ENCODE peak calls at places on chromosomes 13 and 19, in nine cellular contexts. One of them, this sample, is unnamed.

GRCh38 chr19:50896591-50897190 is 14.5 kb downstream of the KLK4 start:
- DNase-seq in mammary epithelial cell: peak
- DNase-seq in H9: no peak
- DNase-seq in upper lobe of right lung: no peak
- DNase-seq in kidney: no peak
- DNase-seq in A549: no peak
- DNase-seq in A673: no peak
- DNase-seq in aorta: no peak
- DNase-seq in body of pancreas: peak
- DNase-seq in this sample: no peak

GRCh38 chr13:23889598-23890224 is 511 bp upstream of the MIPEP start:
- DNase-seq in mammary epithelial cell: no peak
- DNase-seq in H9: no peak
- DNase-seq in upper lobe of right lung: no peak
- DNase-seq in kidney: no peak
- DNase-seq in A549: no peak
- DNase-seq in A673: peak
- DNase-seq in aorta: no peak
- DNase-seq in body of pancreas: no peak
- DNase-seq in this sample: no peak

GRCh38 chr19:13611596-13611995 is 105.3 kb upstream of the CACNA1A start:
- DNase-seq in mammary epithelial cell: no peak
- DNase-seq in H9: no peak
- DNase-seq in upper lobe of right lung: no peak
- DNase-seq in kidney: no peak
- DNase-seq in A549: no peak
- DNase-seq in A673: no peak
- DNase-seq in aorta: no peak
- DNase-seq in body of pancreas: no peak
- DNase-seq in this sample: no peak

GRCh38 chr19:36106441-36106840 is 4.5 kb upstream of the OVOL3 start:
- DNase-seq in mammary epithelial cell: no peak
- DNase-seq in H9: no peak
- DNase-seq in upper lobe of right lung: no peak
- DNase-seq in kidney: no peak
- DNase-seq in A549: no peak
- DNase-seq in A673: no peak
- DNase-seq in aorta: no peak
- DNase-seq in body of pancreas: no peak
- DNase-seq in this sample: no peak

GRCh38 chr19:55353803-55354697 is 469 bp downstream of the COX6B2 start:
- DNase-seq in mammary epithelial cell: peak
- DNase-seq in H9: peak
- DNase-seq in upper lobe of right lung: peak
- DNase-seq in kidney: peak
- DNase-seq in A549: peak
- DNase-seq in A673: peak
- DNase-seq in aorta: peak
- DNase-seq in body of pancreas: peak
- DNase-seq in this sample: no peak

GRCh38 chr13:33676700-33677048 is 141.3 kb upstream of the RFC3 start:
- DNase-seq in mammary epithelial cell: peak
- DNase-seq in H9: no peak
- DNase-seq in upper lobe of right lung: no peak
- DNase-seq in kidney: no peak
- DNase-seq in A549: peak
- DNase-seq in A673: peak
- DNase-seq in aorta: no peak
- DNase-seq in body of pancreas: peak
- DNase-seq in this sample: peak

GRCh38 chr13:99686157-99686572 is 184.9 kb downstream of the TM9SF2 start:
- DNase-seq in mammary epithelial cell: no peak
- DNase-seq in H9: peak
- DNase-seq in upper lobe of right lung: no peak
- DNase-seq in kidney: no peak
- DNase-seq in A549: no peak
- DNase-seq in A673: peak
- DNase-seq in aorta: no peak
- DNase-seq in body of pancreas: peak
- DNase-seq in this sample: no peak

GRCh38 chr19:17286742-17287141 is 5.0 kb downstream of the ANKLE1 start:
- DNase-seq in mammary epithelial cell: no peak
- DNase-seq in H9: no peak
- DNase-seq in upper lobe of right lung: no peak
- DNase-seq in kidney: no peak
- DNase-seq in A549: no peak
- DNase-seq in A673: no peak
- DNase-seq in aorta: no peak
- DNase-seq in body of pancreas: no peak
- DNase-seq in this sample: no peak

GRCh38 chr13:27712421-27712820 is 79.9 kb upstream of the GSX1 start:
- DNase-seq in mammary epithelial cell: no peak
- DNase-seq in H9: no peak
- DNase-seq in upper lobe of right lung: no peak
- DNase-seq in kidney: no peak
- DNase-seq in A549: no peak
- DNase-seq in A673: peak
- DNase-seq in aorta: no peak
- DNase-seq in body of pancreas: peak
- DNase-seq in this sample: no peak

GRCh38 chr13:28492527-28493367 is 2.2 kb downstream of the FLT1 start:
- DNase-seq in mammary epithelial cell: no peak
- DNase-seq in H9: no peak
- DNase-seq in upper lobe of right lung: no peak
- DNase-seq in kidney: no peak
- DNase-seq in A549: no peak
- DNase-seq in A673: no peak
- DNase-seq in aorta: no peak
- DNase-seq in body of pancreas: no peak
- DNase-seq in this sample: no peak

GRCh38 chr19:5338661-5339469 is 1.7 kb downstream of the PTPRS start:
- DNase-seq in mammary epithelial cell: no peak
- DNase-seq in H9: peak
- DNase-seq in upper lobe of right lung: no peak
- DNase-seq in kidney: no peak
- DNase-seq in A549: no peak
- DNase-seq in A673: peak
- DNase-seq in aorta: no peak
- DNase-seq in body of pancreas: peak
- DNase-seq in this sample: peak

GRCh38 chr19:16702123-16702522 is 17.5 kb upstream of the NWD1 start:
- DNase-seq in mammary epithelial cell: peak
- DNase-seq in H9: no peak
- DNase-seq in upper lobe of right lung: no peak
- DNase-seq in kidney: no peak
- DNase-seq in A549: no peak
- DNase-seq in A673: peak
- DNase-seq in aorta: no peak
- DNase-seq in body of pancreas: no peak
- DNase-seq in this sample: no peak

GRCh38 chr13:111401151-111401550 is 80.7 kb downstream of the TEX29 start:
- DNase-seq in mammary epithelial cell: no peak
- DNase-seq in H9: no peak
- DNase-seq in upper lobe of right lung: peak
- DNase-seq in kidney: no peak
- DNase-seq in A549: no peak
- DNase-seq in A673: no peak
- DNase-seq in aorta: peak
- DNase-seq in body of pancreas: no peak
- DNase-seq in this sample: no peak

GRCh38 chr13:78593652-78594494 is 9.5 kb downstream of the POU4F1 start:
- DNase-seq in mammary epithelial cell: no peak
- DNase-seq in H9: peak
- DNase-seq in upper lobe of right lung: no peak
- DNase-seq in kidney: no peak
- DNase-seq in A549: no peak
- DNase-seq in A673: peak
- DNase-seq in aorta: no peak
- DNase-seq in body of pancreas: no peak
- DNase-seq in this sample: no peak

GRCh38 chr19:16628984-16629691 is 1.1 kb upstream of the MED26 start:
- DNase-seq in mammary epithelial cell: peak
- DNase-seq in H9: no peak
- DNase-seq in upper lobe of right lung: no peak
- DNase-seq in kidney: no peak
- DNase-seq in A549: no peak
- DNase-seq in A673: peak
- DNase-seq in aorta: no peak
- DNase-seq in body of pancreas: peak
- DNase-seq in this sample: no peak

GRCh38 chr13:36275190-36276002 is 22.2 kb downstream of the CCDC169 start:
- DNase-seq in mammary epithelial cell: no peak
- DNase-seq in H9: no peak
- DNase-seq in upper lobe of right lung: no peak
- DNase-seq in kidney: no peak
- DNase-seq in A549: peak
- DNase-seq in A673: peak
- DNase-seq in aorta: no peak
- DNase-seq in body of pancreas: peak
- DNase-seq in this sample: no peak

GRCh38 chr19:16273005-16273404 is 51.6 kb upstream of the KLF2 start:
- DNase-seq in mammary epithelial cell: no peak
- DNase-seq in H9: no peak
- DNase-seq in upper lobe of right lung: no peak
- DNase-seq in kidney: peak
- DNase-seq in A549: no peak
- DNase-seq in A673: no peak
- DNase-seq in aorta: peak
- DNase-seq in body of pancreas: peak
- DNase-seq in this sample: no peak

GRCh38 chr19:41570639-41571112 is 5.3 kb upstream of the CEACAM21 start:
- DNase-seq in mammary epithelial cell: peak
- DNase-seq in H9: peak
- DNase-seq in upper lobe of right lung: peak
- DNase-seq in kidney: peak
- DNase-seq in A549: peak
- DNase-seq in A673: peak
- DNase-seq in aorta: peak
- DNase-seq in body of pancreas: peak
- DNase-seq in this sample: peak

GRCh38 chr19:38193445-38193844 is 30.6 kb downstream of the DPF1 start:
- DNase-seq in mammary epithelial cell: no peak
- DNase-seq in H9: no peak
- DNase-seq in upper lobe of right lung: no peak
- DNase-seq in kidney: no peak
- DNase-seq in A549: no peak
- DNase-seq in A673: no peak
- DNase-seq in aorta: no peak
- DNase-seq in body of pancreas: no peak
- DNase-seq in this sample: no peak

GRCh38 chr13:33487575-33488243 is 202.2 kb upstream of the STARD13 start:
- DNase-seq in mammary epithelial cell: peak
- DNase-seq in H9: peak
- DNase-seq in upper lobe of right lung: no peak
- DNase-seq in kidney: no peak
- DNase-seq in A549: no peak
- DNase-seq in A673: peak
- DNase-seq in aorta: no peak
- DNase-seq in body of pancreas: no peak
- DNase-seq in this sample: no peak

GRCh38 chr19:35777411-35777841 is 2.1 kb downstream of the ARHGAP33 start:
- DNase-seq in mammary epithelial cell: no peak
- DNase-seq in H9: peak
- DNase-seq in upper lobe of right lung: no peak
- DNase-seq in kidney: no peak
- DNase-seq in A549: no peak
- DNase-seq in A673: no peak
- DNase-seq in aorta: peak
- DNase-seq in body of pancreas: no peak
- DNase-seq in this sample: peak

GRCh38 chr13:71290963-71291937 is 575.8 kb downstream of the DACH1 start:
- DNase-seq in mammary epithelial cell: peak
- DNase-seq in H9: no peak
- DNase-seq in upper lobe of right lung: no peak
- DNase-seq in kidney: no peak
- DNase-seq in A549: no peak
- DNase-seq in A673: peak
- DNase-seq in aorta: no peak
- DNase-seq in body of pancreas: peak
- DNase-seq in this sample: no peak

GRCh38 chr13:95745752-95746151 is 68.8 kb downstream of the DNAJC3 start:
- DNase-seq in mammary epithelial cell: no peak
- DNase-seq in H9: no peak
- DNase-seq in upper lobe of right lung: no peak
- DNase-seq in kidney: no peak
- DNase-seq in A549: no peak
- DNase-seq in A673: peak
- DNase-seq in aorta: no peak
- DNase-seq in body of pancreas: no peak
- DNase-seq in this sample: no peak
- H3K27ac ChIP-seq in mammary epithelial cell: no peak
- H3K27ac ChIP-seq in H9: no peak
- H3K27ac ChIP-seq in upper lobe of right lung: no peak
- H3K27ac ChIP-seq in kidney: no peak
- H3K27ac ChIP-seq in A549: no peak
- H3K27ac ChIP-seq in A673: no peak
- H3K27ac ChIP-seq in aorta: no peak
- H3K27ac ChIP-seq in body of pancreas: no peak
- H3K27ac ChIP-seq in this sample: no peak

GRCh38 chr13:19178901-19179593 is 2.6 kb downstream of the TUBA3C start:
- DNase-seq in mammary epithelial cell: no peak
- DNase-seq in H9: no peak
- DNase-seq in upper lobe of right lung: no peak
- DNase-seq in kidney: no peak
- DNase-seq in A549: no peak
- DNase-seq in A673: no peak
- DNase-seq in aorta: peak
- DNase-seq in body of pancreas: peak
- DNase-seq in this sample: no peak
- H3K27ac ChIP-seq in mammary epithelial cell: no peak
- H3K27ac ChIP-seq in H9: no peak
- H3K27ac ChIP-seq in upper lobe of right lung: no peak
- H3K27ac ChIP-seq in kidney: no peak
- H3K27ac ChIP-seq in A549: no peak
- H3K27ac ChIP-seq in A673: no peak
- H3K27ac ChIP-seq in aorta: no peak
- H3K27ac ChIP-seq in body of pancreas: no peak
- H3K27ac ChIP-seq in this sample: no peak

DNA sequence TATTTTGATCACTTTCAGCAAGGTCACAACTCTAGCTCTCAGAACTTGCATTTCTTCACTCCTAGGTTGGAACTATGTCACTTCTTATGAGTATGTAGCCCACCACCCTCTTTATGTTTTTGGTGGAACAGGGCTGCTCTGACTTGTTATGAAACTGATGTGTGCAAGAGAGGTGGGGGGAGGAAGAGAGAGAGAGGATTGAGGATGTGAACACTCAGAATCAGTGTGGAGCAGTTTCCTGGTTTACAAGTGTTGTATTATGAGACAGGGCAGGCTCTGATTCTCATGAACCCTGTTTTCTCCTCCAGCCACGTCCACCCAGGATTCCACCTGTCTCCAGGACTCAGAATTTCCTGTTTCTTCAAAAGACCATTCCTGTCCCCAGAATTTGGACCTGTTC is 16.1 kb downstream of the ZNF317 start:
- DNase-seq in mammary epithelial cell: no peak
- DNase-seq in H9: no peak
- DNase-seq in upper lobe of right lung: no peak
- DNase-seq in kidney: no peak
- DNase-seq in A549: no peak
- DNase-seq in A673: no peak
- DNase-seq in aorta: no peak
- DNase-seq in body of pancreas: no peak
- DNase-seq in this sample: no peak
- H3K27ac ChIP-seq in mammary epithelial cell: no peak
- H3K27ac ChIP-seq in H9: no peak
- H3K27ac ChIP-seq in upper lobe of right lung: no peak
- H3K27ac ChIP-seq in kidney: no peak
- H3K27ac ChIP-seq in A549: no peak
- H3K27ac ChIP-seq in A673: no peak
- H3K27ac ChIP-seq in aorta: no peak
- H3K27ac ChIP-seq in body of pancreas: no peak
- H3K27ac ChIP-seq in this sample: no peak

GRCh38 chr19:58300620-58301019 is 4.6 kb upstream of the ERVK3-1 start:
- DNase-seq in mammary epithelial cell: no peak
- DNase-seq in H9: no peak
- DNase-seq in upper lobe of right lung: no peak
- DNase-seq in kidney: no peak
- DNase-seq in A549: no peak
- DNase-seq in A673: no peak
- DNase-seq in aorta: no peak
- DNase-seq in body of pancreas: no peak
- DNase-seq in this sample: no peak
- H3K27ac ChIP-seq in mammary epithelial cell: no peak
- H3K27ac ChIP-seq in H9: no peak
- H3K27ac ChIP-seq in upper lobe of right lung: no peak
- H3K27ac ChIP-seq in kidney: no peak
- H3K27ac ChIP-seq in A549: no peak
- H3K27ac ChIP-seq in A673: no peak
- H3K27ac ChIP-seq in aorta: no peak
- H3K27ac ChIP-seq in body of pancreas: no peak
- H3K27ac ChIP-seq in this sample: no peak

This sample was measured in caudate nucleus.